ENCODE peak calls at places on chromosomes 11 and 22, in four cellular contexts. One of them, this sample, is unnamed.

GRCh38 chr11:17673951-17674350 is 45.4 kb upstream of the MYOD1 start:
- DNase-seq in NCI-H460: no peak
- DNase-seq in stimulated activated CD4-positive, alpha-beta T cell treated with anti-CD3 and anti-CD28 coated beads, Interleukin-12 subunit alpha, Interleukin-12 subunit beta, amount 100 ng/mL, for 4 hours: no peak
- DNase-seq in Panc1: no peak
- DNase-seq in this sample: no peak

GRCh38 chr22:29449296-29449863 is 11.0 kb downstream of the RFPL1 start:
- DNase-seq in NCI-H460: no peak
- DNase-seq in stimulated activated CD4-positive, alpha-beta T cell treated with anti-CD3 and anti-CD28 coated beads, Interleukin-12 subunit alpha, Interleukin-12 subunit beta, amount 100 ng/mL, for 4 hours: no peak
- DNase-seq in Panc1: no peak
- DNase-seq in this sample: no peak

GRCh38 chr11:122721964-122722266 is 66.4 kb downstream of the UBASH3B start:
- DNase-seq in NCI-H460: no peak
- DNase-seq in stimulated activated CD4-positive, alpha-beta T cell treated with anti-CD3 and anti-CD28 coated beads, Interleukin-12 subunit alpha, Interleukin-12 subunit beta, amount 100 ng/mL, for 4 hours: no peak
- DNase-seq in Panc1: no peak
- DNase-seq in this sample: no peak

GRCh38 chr22:20155330-20156041 is 4.6 kb upstream of the CCDC188 start:
- DNase-seq in NCI-H460: no peak
- DNase-seq in stimulated activated CD4-positive, alpha-beta T cell treated with anti-CD3 and anti-CD28 coated beads, Interleukin-12 subunit alpha, Interleukin-12 subunit beta, amount 100 ng/mL, for 4 hours: no peak
- DNase-seq in Panc1: no peak
- DNase-seq in this sample: no peak

GRCh38 chr11:11035331-11035730 is 177.5 kb upstream of the ZBED5 start:
- DNase-seq in NCI-H460: no peak
- DNase-seq in stimulated activated CD4-positive, alpha-beta T cell treated with anti-CD3 and anti-CD28 coated beads, Interleukin-12 subunit alpha, Interleukin-12 subunit beta, amount 100 ng/mL, for 4 hours: no peak
- DNase-seq in Panc1: no peak
- DNase-seq in this sample: no peak

GRCh38 chr11:8867856-8868705 is 42.9 kb upstream of the AKIP1 start:
- DNase-seq in NCI-H460: no peak
- DNase-seq in stimulated activated CD4-positive, alpha-beta T cell treated with anti-CD3 and anti-CD28 coated beads, Interleukin-12 subunit alpha, Interleukin-12 subunit beta, amount 100 ng/mL, for 4 hours: no peak
- DNase-seq in Panc1: no peak
- DNase-seq in this sample: no peak

GRCh38 chr22:36405221-36405631 is 17.5 kb upstream of the MYH9 start:
- DNase-seq in NCI-H460: no peak
- DNase-seq in stimulated activated CD4-positive, alpha-beta T cell treated with anti-CD3 and anti-CD28 coated beads, Interleukin-12 subunit alpha, Interleukin-12 subunit beta, amount 100 ng/mL, for 4 hours: no peak
- DNase-seq in Panc1: no peak
- DNase-seq in this sample: no peak

GRCh38 chr11:2473361-2474058 is 28.7 kb downstream of the KCNQ1 start:
- DNase-seq in NCI-H460: no peak
- DNase-seq in stimulated activated CD4-positive, alpha-beta T cell treated with anti-CD3 and anti-CD28 coated beads, Interleukin-12 subunit alpha, Interleukin-12 subunit beta, amount 100 ng/mL, for 4 hours: no peak
- DNase-seq in Panc1: no peak
- DNase-seq in this sample: no peak

GRCh38 chr22:37566329-37566837 is 6.1 kb downstream of the CDC42EP1 start:
- DNase-seq in NCI-H460: no peak
- DNase-seq in stimulated activated CD4-positive, alpha-beta T cell treated with anti-CD3 and anti-CD28 coated beads, Interleukin-12 subunit alpha, Interleukin-12 subunit beta, amount 100 ng/mL, for 4 hours: peak
- DNase-seq in Panc1: no peak
- DNase-seq in this sample: peak

GRCh38 chr22:38947321-38948112 is 9.9 kb upstream of the APOBEC3A start:
- DNase-seq in NCI-H460: no peak
- DNase-seq in stimulated activated CD4-positive, alpha-beta T cell treated with anti-CD3 and anti-CD28 coated beads, Interleukin-12 subunit alpha, Interleukin-12 subunit beta, amount 100 ng/mL, for 4 hours: no peak
- DNase-seq in Panc1: no peak
- DNase-seq in this sample: peak

GRCh38 chr11:74004694-74005615 is 3.9 kb downstream of the UCP3 start:
- DNase-seq in NCI-H460: no peak
- DNase-seq in stimulated activated CD4-positive, alpha-beta T cell treated with anti-CD3 and anti-CD28 coated beads, Interleukin-12 subunit alpha, Interleukin-12 subunit beta, amount 100 ng/mL, for 4 hours: peak
- DNase-seq in Panc1: no peak
- DNase-seq in this sample: peak

GRCh38 chr11:57491371-57492061 is 24.0 kb downstream of the SLC43A1 start:
- DNase-seq in NCI-H460: no peak
- DNase-seq in stimulated activated CD4-positive, alpha-beta T cell treated with anti-CD3 and anti-CD28 coated beads, Interleukin-12 subunit alpha, Interleukin-12 subunit beta, amount 100 ng/mL, for 4 hours: peak
- DNase-seq in Panc1: no peak
- DNase-seq in this sample: peak

GRCh38 chr11:115910379-115910778 is 406.2 kb upstream of the CADM1 start:
- DNase-seq in NCI-H460: no peak
- DNase-seq in stimulated activated CD4-positive, alpha-beta T cell treated with anti-CD3 and anti-CD28 coated beads, Interleukin-12 subunit alpha, Interleukin-12 subunit beta, amount 100 ng/mL, for 4 hours: no peak
- DNase-seq in Panc1: no peak
- DNase-seq in this sample: no peak

GRCh38 chr22:48799227-48799970 is 1028.3 kb downstream of the BRD1 start:
- DNase-seq in NCI-H460: no peak
- DNase-seq in stimulated activated CD4-positive, alpha-beta T cell treated with anti-CD3 and anti-CD28 coated beads, Interleukin-12 subunit alpha, Interleukin-12 subunit beta, amount 100 ng/mL, for 4 hours: no peak
- DNase-seq in Panc1: no peak
- DNase-seq in this sample: no peak

GRCh38 chr11:63914896-63915681 is 1.9 kb downstream of the RCOR2 start:
- DNase-seq in NCI-H460: no peak
- DNase-seq in stimulated activated CD4-positive, alpha-beta T cell treated with anti-CD3 and anti-CD28 coated beads, Interleukin-12 subunit alpha, Interleukin-12 subunit beta, amount 100 ng/mL, for 4 hours: no peak
- DNase-seq in Panc1: no peak
- DNase-seq in this sample: no peak

GRCh38 chr11:78564037-78564888 is 10.4 kb downstream of the NARS2 start:
- DNase-seq in NCI-H460: peak
- DNase-seq in stimulated activated CD4-positive, alpha-beta T cell treated with anti-CD3 and anti-CD28 coated beads, Interleukin-12 subunit alpha, Interleukin-12 subunit beta, amount 100 ng/mL, for 4 hours: no peak
- DNase-seq in Panc1: peak
- DNase-seq in this sample: no peak

This sample was measured in stimulated activated naive CD4-positive, alpha-beta T cell treated with Interleukin-2 at 50 U/mL for 16 hours.